ENCODE peak calls at places on chromosomes 12 and 14, in six cellular contexts. G is NCI-H1436 treated with DMSO at 0.1 percent for 48 hours, B is NCI-H345, L is Calu3, Z is AG08395, O is HuH-7.5. H is an unnamed sample.

GRCh38 chr14:31263485-31264133 is 56.0 kb upstream of the HECTD1 start:
- DNase-seq in B (no peak), O (no peak), Z (peak), G (no peak), L (peak), H (no peak)

GRCh38 chr12:76764856-76765255 is 941 bp downstream of the ZDHHC17 start:
- DNase-seq in O (no peak), L (no peak), B (peak), Z (no peak), G (no peak), H (no peak)

GRCh38 chr12:7431993-7432685 is 11.8 kb downstream of the CD163L1 start:
- DNase-seq in Z (peak), B (no peak), O (no peak), G (no peak), L (no peak), H (no peak)

GRCh38 chr14:104872469-104873341 is 7.6 kb downstream of the CEP170B start:
- DNase-seq in L (peak), G (no peak), B (no peak), Z (peak), O (no peak), H (no peak)

GRCh38 chr12:55515696-55516095 is 23.5 kb downstream of the OR6C68 start:
- DNase-seq in B (no peak), Z (no peak), G (no peak), O (no peak), L (no peak), H (no peak)

GRCh38 chr14:92897922-92898599 is 24.9 kb upstream of the CHGA start:
- DNase-seq in L (no peak), O (no peak), Z (no peak), G (no peak), B (no peak), H (no peak)

GRCh38 chr14:70753518-70753953 is 55.8 kb downstream of the MAP3K9 start:
- DNase-seq in Z (no peak), G (no peak), O (peak), B (no peak), L (peak), H (no peak)

GRCh38 chr14:50542941-50543418 is 10.6 kb upstream of the MAP4K5 start:
- DNase-seq in G (peak), Z (peak), L (peak), B (peak), O (no peak), H (peak)

GRCh38 chr12:45725631-45726593 is 3.6 kb upstream of the ARID2 start:
- DNase-seq in O (peak), B (peak), Z (peak), G (no peak), L (peak), H (peak)

GRCh38 chr12:124350491-124350890 is 55.6 kb downstream of the RFLNA start:
- DNase-seq in G (no peak), O (no peak), B (no peak), Z (no peak), L (no peak), H (no peak)

GRCh38 chr12:32801269-32802019 is 45.7 kb upstream of the YARS2 start:
- DNase-seq in G (no peak), O (no peak), Z (no peak), L (no peak), B (no peak), H (no peak)